ENCODE peak calls at places on chromosomes 5 and 9, in six cellular contexts. One of them, this sample, is unnamed.

GRCh38 chr5:56481998-56482698 is 249.0 kb upstream of the ANKRD55 start:
- DNase-seq in COR-L47: no peak
- DNase-seq in natural killer cell: no peak
- DNase-seq in NCI-H1694 treated with DMSO at 0.1 percent for 48 hours: no peak
- DNase-seq in breast epithelium: no peak
- DNase-seq in SW 1271: no peak
- DNase-seq in this sample: no peak

GRCh38 chr5:122775713-122776084 is 819 bp downstream of the SNX2 start:
- DNase-seq in COR-L47: no peak
- DNase-seq in natural killer cell: no peak
- DNase-seq in NCI-H1694 treated with DMSO at 0.1 percent for 48 hours: peak
- DNase-seq in breast epithelium: no peak
- DNase-seq in SW 1271: no peak
- DNase-seq in this sample: peak

GRCh38 chr5:67413749-67414148 is 217.2 kb upstream of the CD180 start:
- DNase-seq in COR-L47: no peak
- DNase-seq in natural killer cell: no peak
- DNase-seq in NCI-H1694 treated with DMSO at 0.1 percent for 48 hours: no peak
- DNase-seq in breast epithelium: no peak
- DNase-seq in SW 1271: no peak
- DNase-seq in this sample: no peak

GRCh38 chr9:85038824-85039540 is 369.5 kb downstream of the NTRK2 start:
- DNase-seq in COR-L47: no peak
- DNase-seq in natural killer cell: no peak
- DNase-seq in NCI-H1694 treated with DMSO at 0.1 percent for 48 hours: no peak
- DNase-seq in breast epithelium: no peak
- DNase-seq in SW 1271: no peak
- DNase-seq in this sample: no peak

GRCh38 chr9:95725045-95725444 is 150.4 kb upstream of the ERCC6L2 start:
- DNase-seq in COR-L47: no peak
- DNase-seq in natural killer cell: no peak
- DNase-seq in NCI-H1694 treated with DMSO at 0.1 percent for 48 hours: no peak
- DNase-seq in breast epithelium: no peak
- DNase-seq in SW 1271: no peak
- DNase-seq in this sample: no peak

GRCh38 chr5:89673019-89673418 is 736.5 kb downstream of the CETN3 start:
- DNase-seq in COR-L47: no peak
- DNase-seq in natural killer cell: no peak
- DNase-seq in NCI-H1694 treated with DMSO at 0.1 percent for 48 hours: no peak
- DNase-seq in breast epithelium: no peak
- DNase-seq in SW 1271: no peak
- DNase-seq in this sample: no peak

GRCh38 chr5:33659526-33660169 is 218.9 kb downstream of the TARS1 start:
- DNase-seq in COR-L47: no peak
- DNase-seq in natural killer cell: no peak
- DNase-seq in NCI-H1694 treated with DMSO at 0.1 percent for 48 hours: no peak
- DNase-seq in breast epithelium: no peak
- DNase-seq in SW 1271: no peak
- DNase-seq in this sample: no peak

GRCh38 chr5:133896446-133896845 is 72.0 kb downstream of the C5orf15 start:
- DNase-seq in COR-L47: no peak
- DNase-seq in natural killer cell: no peak
- DNase-seq in NCI-H1694 treated with DMSO at 0.1 percent for 48 hours: no peak
- DNase-seq in breast epithelium: no peak
- DNase-seq in SW 1271: no peak
- DNase-seq in this sample: no peak

GRCh38 chr5:40318378-40318777 is 361.3 kb upstream of the PTGER4 start:
- DNase-seq in COR-L47: no peak
- DNase-seq in natural killer cell: no peak
- DNase-seq in NCI-H1694 treated with DMSO at 0.1 percent for 48 hours: no peak
- DNase-seq in breast epithelium: no peak
- DNase-seq in SW 1271: no peak
- DNase-seq in this sample: no peak

GRCh38 chr9:124782661-124783574 is 6.0 kb downstream of the OLFML2A start:
- DNase-seq in COR-L47: no peak
- DNase-seq in natural killer cell: no peak
- DNase-seq in NCI-H1694 treated with DMSO at 0.1 percent for 48 hours: no peak
- DNase-seq in breast epithelium: peak
- DNase-seq in SW 1271: no peak
- DNase-seq in this sample: no peak

GRCh38 chr5:111603446-111603827 is 91.1 kb upstream of the STARD4 start:
- DNase-seq in COR-L47: no peak
- DNase-seq in natural killer cell: no peak
- DNase-seq in NCI-H1694 treated with DMSO at 0.1 percent for 48 hours: no peak
- DNase-seq in breast epithelium: no peak
- DNase-seq in SW 1271: no peak
- DNase-seq in this sample: no peak

GRCh38 chr5:74539986-74540385 is 100.5 kb downstream of the ENC1 start:
- DNase-seq in COR-L47: no peak
- DNase-seq in natural killer cell: no peak
- DNase-seq in NCI-H1694 treated with DMSO at 0.1 percent for 48 hours: no peak
- DNase-seq in breast epithelium: no peak
- DNase-seq in SW 1271: no peak
- DNase-seq in this sample: no peak

GRCh38 chr9:129038109-129038852 is 1.9 kb downstream of the MIGA2 start:
- DNase-seq in COR-L47: no peak
- DNase-seq in natural killer cell: no peak
- DNase-seq in NCI-H1694 treated with DMSO at 0.1 percent for 48 hours: no peak
- DNase-seq in breast epithelium: no peak
- DNase-seq in SW 1271: no peak
- DNase-seq in this sample: no peak

GRCh38 chr9:26062172-26062571 is 383.9 kb upstream of the TUSC1 start:
- DNase-seq in COR-L47: no peak
- DNase-seq in natural killer cell: no peak
- DNase-seq in NCI-H1694 treated with DMSO at 0.1 percent for 48 hours: no peak
- DNase-seq in breast epithelium: no peak
- DNase-seq in SW 1271: no peak
- DNase-seq in this sample: no peak

GRCh38 chr5:181060231-181060590 is 20.1 kb downstream of the BTNL9 start:
- DNase-seq in COR-L47: no peak
- DNase-seq in natural killer cell: no peak
- DNase-seq in NCI-H1694 treated with DMSO at 0.1 percent for 48 hours: no peak
- DNase-seq in breast epithelium: no peak
- DNase-seq in SW 1271: no peak
- DNase-seq in this sample: no peak

GRCh38 chr5:124721336-124721735 is 25.1 kb downstream of the ZNF608 start:
- DNase-seq in COR-L47: no peak
- DNase-seq in natural killer cell: no peak
- DNase-seq in NCI-H1694 treated with DMSO at 0.1 percent for 48 hours: no peak
- DNase-seq in breast epithelium: no peak
- DNase-seq in SW 1271: no peak
- DNase-seq in this sample: no peak

GRCh38 chr5:776862-777711 is 7.4 kb downstream of the ZDHHC11B start:
- DNase-seq in COR-L47: no peak
- DNase-seq in natural killer cell: no peak
- DNase-seq in NCI-H1694 treated with DMSO at 0.1 percent for 48 hours: no peak
- DNase-seq in breast epithelium: no peak
- DNase-seq in SW 1271: no peak
- DNase-seq in this sample: no peak

GRCh38 chr5:68319316-68320093 is 103.9 kb downstream of the PIK3R1 start:
- DNase-seq in COR-L47: no peak
- DNase-seq in natural killer cell: no peak
- DNase-seq in NCI-H1694 treated with DMSO at 0.1 percent for 48 hours: no peak
- DNase-seq in breast epithelium: no peak
- DNase-seq in SW 1271: no peak
- DNase-seq in this sample: no peak

GRCh38 chr5:12683249-12683648 is 779.0 kb upstream of the CTNND2 start:
- DNase-seq in COR-L47: no peak
- DNase-seq in natural killer cell: no peak
- DNase-seq in NCI-H1694 treated with DMSO at 0.1 percent for 48 hours: no peak
- DNase-seq in breast epithelium: no peak
- DNase-seq in SW 1271: no peak
- DNase-seq in this sample: no peak

GRCh38 chr9:33341182-33341581 is 50.9 kb downstream of the NFX1 start:
- DNase-seq in COR-L47: no peak
- DNase-seq in natural killer cell: no peak
- DNase-seq in NCI-H1694 treated with DMSO at 0.1 percent for 48 hours: no peak
- DNase-seq in breast epithelium: no peak
- DNase-seq in SW 1271: no peak
- DNase-seq in this sample: no peak

GRCh38 chr9:26043431-26043830 is 365.2 kb upstream of the TUSC1 start:
- DNase-seq in COR-L47: no peak
- DNase-seq in natural killer cell: no peak
- DNase-seq in NCI-H1694 treated with DMSO at 0.1 percent for 48 hours: no peak
- DNase-seq in breast epithelium: no peak
- DNase-seq in SW 1271: no peak
- DNase-seq in this sample: no peak

GRCh38 chr9:129626944-129627297 is 958 bp downstream of the NTMT1 start:
- DNase-seq in COR-L47: no peak
- DNase-seq in natural killer cell: no peak
- DNase-seq in NCI-H1694 treated with DMSO at 0.1 percent for 48 hours: no peak
- DNase-seq in breast epithelium: no peak
- DNase-seq in SW 1271: no peak
- DNase-seq in this sample: no peak

GRCh38 chr5:101143526-101143925 is 240.4 kb upstream of the ST8SIA4 start:
- DNase-seq in COR-L47: no peak
- DNase-seq in natural killer cell: no peak
- DNase-seq in NCI-H1694 treated with DMSO at 0.1 percent for 48 hours: no peak
- DNase-seq in breast epithelium: no peak
- DNase-seq in SW 1271: no peak
- DNase-seq in this sample: no peak

GRCh38 chr9:133420392-133420827 is 1.8 kb upstream of the ADAMTS13 start:
- DNase-seq in COR-L47: no peak
- DNase-seq in natural killer cell: no peak
- DNase-seq in NCI-H1694 treated with DMSO at 0.1 percent for 48 hours: no peak
- DNase-seq in breast epithelium: no peak
- DNase-seq in SW 1271: no peak
- DNase-seq in this sample: peak

GRCh38 chr5:57538341-57538955 is 55.8 kb upstream of the ACTBL2 start:
- DNase-seq in COR-L47: no peak
- DNase-seq in natural killer cell: no peak
- DNase-seq in NCI-H1694 treated with DMSO at 0.1 percent for 48 hours: no peak
- DNase-seq in breast epithelium: no peak
- DNase-seq in SW 1271: no peak
- DNase-seq in this sample: no peak

GRCh38 chr9:31304576-31304975 is 1079.9 kb upstream of the ACO1 start:
- DNase-seq in COR-L47: no peak
- DNase-seq in natural killer cell: no peak
- DNase-seq in NCI-H1694 treated with DMSO at 0.1 percent for 48 hours: no peak
- DNase-seq in breast epithelium: no peak
- DNase-seq in SW 1271: peak
- DNase-seq in this sample: no peak

GRCh38 chr9:134328341-134328840 is 2.1 kb downstream of the RXRA start:
- DNase-seq in COR-L47: no peak
- DNase-seq in natural killer cell: no peak
- DNase-seq in NCI-H1694 treated with DMSO at 0.1 percent for 48 hours: no peak
- DNase-seq in breast epithelium: no peak
- DNase-seq in SW 1271: no peak
- DNase-seq in this sample: no peak

GRCh38 chr5:14039063-14039462 is 94.6 kb upstream of the DNAH5 start:
- DNase-seq in COR-L47: no peak
- DNase-seq in natural killer cell: no peak
- DNase-seq in NCI-H1694 treated with DMSO at 0.1 percent for 48 hours: no peak
- DNase-seq in breast epithelium: no peak
- DNase-seq in SW 1271: no peak
- DNase-seq in this sample: no peak

GRCh38 chr5:147813696-147814095 is 17.8 kb downstream of the SPINK1 start:
- DNase-seq in COR-L47: no peak
- DNase-seq in natural killer cell: no peak
- DNase-seq in NCI-H1694 treated with DMSO at 0.1 percent for 48 hours: no peak
- DNase-seq in breast epithelium: no peak
- DNase-seq in SW 1271: no peak
- DNase-seq in this sample: no peak

GRCh38 chr5:40879163-40879942 is 29.9 kb upstream of the C7 start:
- DNase-seq in COR-L47: no peak
- DNase-seq in natural killer cell: no peak
- DNase-seq in NCI-H1694 treated with DMSO at 0.1 percent for 48 hours: peak
- DNase-seq in breast epithelium: no peak
- DNase-seq in SW 1271: peak
- DNase-seq in this sample: peak

GRCh38 chr5:134533115-134533815 is 7.8 kb downstream of the JADE2 start:
- DNase-seq in COR-L47: no peak
- DNase-seq in natural killer cell: no peak
- DNase-seq in NCI-H1694 treated with DMSO at 0.1 percent for 48 hours: no peak
- DNase-seq in breast epithelium: no peak
- DNase-seq in SW 1271: no peak
- DNase-seq in this sample: no peak

GRCh38 chr5:112684737-112685136 is 52.9 kb upstream of the APC start:
- DNase-seq in COR-L47: no peak
- DNase-seq in natural killer cell: no peak
- DNase-seq in NCI-H1694 treated with DMSO at 0.1 percent for 48 hours: no peak
- DNase-seq in breast epithelium: no peak
- DNase-seq in SW 1271: no peak
- DNase-seq in this sample: no peak